ENCODE peak calls at places on chromosomes 16 and 17, in seven cellular contexts. One of them, this sample, is unnamed.

GRCh38 chr17:28618464-28618863 is 4.5 kb upstream of the RSKR start:
- DNase-seq in choroid plexus epithelial cell: no peak
- DNase-seq in AG04450: no peak
- DNase-seq in astrocyte of the cerebellum: no peak
- DNase-seq in CD4-positive, CD25-positive, alpha-beta regulatory T cell: no peak
- DNase-seq in suprapubic skin: no peak
- DNase-seq in psoas muscle: no peak
- DNase-seq in this sample: no peak

GRCh38 chr16:54693864-54694263 is 236.8 kb upstream of the IRX5 start:
- DNase-seq in choroid plexus epithelial cell: no peak
- DNase-seq in AG04450: no peak
- DNase-seq in astrocyte of the cerebellum: no peak
- DNase-seq in CD4-positive, CD25-positive, alpha-beta regulatory T cell: no peak
- DNase-seq in suprapubic skin: no peak
- DNase-seq in psoas muscle: no peak
- DNase-seq in this sample: no peak

GRCh38 chr17:49616546-49617205 is 41.0 kb downstream of the NXPH3 start:
- DNase-seq in choroid plexus epithelial cell: peak
- DNase-seq in AG04450: no peak
- DNase-seq in astrocyte of the cerebellum: peak
- DNase-seq in CD4-positive, CD25-positive, alpha-beta regulatory T cell: no peak
- DNase-seq in suprapubic skin: peak
- DNase-seq in psoas muscle: peak
- DNase-seq in this sample: peak

GRCh38 chr17:77409282-77410161 is 268.8 kb downstream of the SEC14L1 start:
- DNase-seq in choroid plexus epithelial cell: peak
- DNase-seq in AG04450: no peak
- DNase-seq in astrocyte of the cerebellum: no peak
- DNase-seq in CD4-positive, CD25-positive, alpha-beta regulatory T cell: no peak
- DNase-seq in suprapubic skin: no peak
- DNase-seq in psoas muscle: peak
- DNase-seq in this sample: peak

GRCh38 chr17:52477824-52478614 is 319.5 kb upstream of the CA10 start:
- DNase-seq in choroid plexus epithelial cell: no peak
- DNase-seq in AG04450: no peak
- DNase-seq in astrocyte of the cerebellum: no peak
- DNase-seq in CD4-positive, CD25-positive, alpha-beta regulatory T cell: no peak
- DNase-seq in suprapubic skin: no peak
- DNase-seq in psoas muscle: no peak
- DNase-seq in this sample: no peak

GRCh38 chr16:83842755-83843507 is 35.2 kb downstream of the HSBP1 start:
- DNase-seq in choroid plexus epithelial cell: peak
- DNase-seq in AG04450: no peak
- DNase-seq in astrocyte of the cerebellum: no peak
- DNase-seq in CD4-positive, CD25-positive, alpha-beta regulatory T cell: no peak
- DNase-seq in suprapubic skin: no peak
- DNase-seq in psoas muscle: no peak
- DNase-seq in this sample: peak

GRCh38 chr17:47703191-47703591 is 9.2 kb downstream of the TBKBP1 start:
- DNase-seq in choroid plexus epithelial cell: no peak
- DNase-seq in AG04450: no peak
- DNase-seq in astrocyte of the cerebellum: no peak
- DNase-seq in CD4-positive, CD25-positive, alpha-beta regulatory T cell: peak
- DNase-seq in suprapubic skin: no peak
- DNase-seq in psoas muscle: no peak
- DNase-seq in this sample: no peak

GRCh38 chr16:47375423-47375822 is 85.4 kb downstream of the ITFG1 start:
- DNase-seq in choroid plexus epithelial cell: peak
- DNase-seq in AG04450: no peak
- DNase-seq in astrocyte of the cerebellum: no peak
- DNase-seq in CD4-positive, CD25-positive, alpha-beta regulatory T cell: no peak
- DNase-seq in suprapubic skin: no peak
- DNase-seq in psoas muscle: no peak
- DNase-seq in this sample: no peak

GRCh38 chr17:10614536-10615155 is 42.5 kb downstream of the MYH3 start:
- DNase-seq in choroid plexus epithelial cell: peak
- DNase-seq in AG04450: peak
- DNase-seq in astrocyte of the cerebellum: peak
- DNase-seq in CD4-positive, CD25-positive, alpha-beta regulatory T cell: no peak
- DNase-seq in suprapubic skin: no peak
- DNase-seq in psoas muscle: peak
- DNase-seq in this sample: peak

GRCh38 chr17:2263183-2263954 is 40.2 kb downstream of the SMG6 start:
- DNase-seq in choroid plexus epithelial cell: peak
- DNase-seq in AG04450: no peak
- DNase-seq in astrocyte of the cerebellum: peak
- DNase-seq in CD4-positive, CD25-positive, alpha-beta regulatory T cell: peak
- DNase-seq in suprapubic skin: no peak
- DNase-seq in psoas muscle: no peak
- DNase-seq in this sample: peak

GRCh38 chr17:78341559-78342437 is 18.1 kb downstream of the SOCS3 start:
- DNase-seq in choroid plexus epithelial cell: peak
- DNase-seq in AG04450: no peak
- DNase-seq in astrocyte of the cerebellum: no peak
- DNase-seq in CD4-positive, CD25-positive, alpha-beta regulatory T cell: no peak
- DNase-seq in suprapubic skin: peak
- DNase-seq in psoas muscle: peak
- DNase-seq in this sample: peak

GRCh38 chr17:20035501-20035900 is 26.3 kb downstream of the SPECC1 start:
- DNase-seq in choroid plexus epithelial cell: no peak
- DNase-seq in AG04450: no peak
- DNase-seq in astrocyte of the cerebellum: no peak
- DNase-seq in CD4-positive, CD25-positive, alpha-beta regulatory T cell: no peak
- DNase-seq in suprapubic skin: no peak
- DNase-seq in psoas muscle: no peak
- DNase-seq in this sample: no peak

GRCh38 chr17:30263552-30264333 is 28.0 kb downstream of the BLMH start:
- DNase-seq in choroid plexus epithelial cell: peak
- DNase-seq in AG04450: no peak
- DNase-seq in astrocyte of the cerebellum: no peak
- DNase-seq in CD4-positive, CD25-positive, alpha-beta regulatory T cell: no peak
- DNase-seq in suprapubic skin: no peak
- DNase-seq in psoas muscle: no peak
- DNase-seq in this sample: no peak

GRCh38 chr16:67349172-67349571 is 22.6 kb downstream of the LRRC36 start:
- DNase-seq in choroid plexus epithelial cell: peak
- DNase-seq in AG04450: no peak
- DNase-seq in astrocyte of the cerebellum: peak
- DNase-seq in CD4-positive, CD25-positive, alpha-beta regulatory T cell: peak
- DNase-seq in suprapubic skin: no peak
- DNase-seq in psoas muscle: no peak
- DNase-seq in this sample: peak

GRCh38 chr16:67910162-67910561 is 17.1 kb downstream of the PSKH1 start:
- DNase-seq in choroid plexus epithelial cell: peak
- DNase-seq in AG04450: peak
- DNase-seq in astrocyte of the cerebellum: no peak
- DNase-seq in CD4-positive, CD25-positive, alpha-beta regulatory T cell: no peak
- DNase-seq in suprapubic skin: no peak
- DNase-seq in psoas muscle: no peak
- DNase-seq in this sample: peak

GRCh38 chr17:50950002-50950877 is 84.1 kb upstream of the TOB1 start:
- DNase-seq in choroid plexus epithelial cell: peak
- DNase-seq in AG04450: peak
- DNase-seq in astrocyte of the cerebellum: peak
- DNase-seq in CD4-positive, CD25-positive, alpha-beta regulatory T cell: peak
- DNase-seq in suprapubic skin: peak
- DNase-seq in psoas muscle: peak
- DNase-seq in this sample: peak

GRCh38 chr17:80382956-80383355 is 32.0 kb upstream of the ENDOV start:
- DNase-seq in choroid plexus epithelial cell: no peak
- DNase-seq in AG04450: no peak
- DNase-seq in astrocyte of the cerebellum: no peak
- DNase-seq in CD4-positive, CD25-positive, alpha-beta regulatory T cell: no peak
- DNase-seq in suprapubic skin: peak
- DNase-seq in psoas muscle: peak
- DNase-seq in this sample: no peak

GRCh38 chr17:47205419-47205963 is 3.7 kb upstream of the MYL4 start:
- DNase-seq in choroid plexus epithelial cell: peak
- DNase-seq in AG04450: no peak
- DNase-seq in astrocyte of the cerebellum: peak
- DNase-seq in CD4-positive, CD25-positive, alpha-beta regulatory T cell: peak
- DNase-seq in suprapubic skin: no peak
- DNase-seq in psoas muscle: no peak
- DNase-seq in this sample: peak

GRCh38 chr16:81810894-81811538 is 31.9 kb downstream of the PLCG2 start:
- DNase-seq in choroid plexus epithelial cell: no peak
- DNase-seq in AG04450: no peak
- DNase-seq in astrocyte of the cerebellum: no peak
- DNase-seq in CD4-positive, CD25-positive, alpha-beta regulatory T cell: no peak
- DNase-seq in suprapubic skin: no peak
- DNase-seq in psoas muscle: no peak
- DNase-seq in this sample: no peak

GRCh38 chr17:36939059-36939943 is 2.0 kb downstream of the LHX1 start:
- DNase-seq in choroid plexus epithelial cell: no peak
- DNase-seq in AG04450: no peak
- DNase-seq in astrocyte of the cerebellum: no peak
- DNase-seq in CD4-positive, CD25-positive, alpha-beta regulatory T cell: peak
- DNase-seq in suprapubic skin: no peak
- DNase-seq in psoas muscle: no peak
- DNase-seq in this sample: no peak
- H3K4me3 ChIP-seq in choroid plexus epithelial cell: no peak
- H3K4me3 ChIP-seq in AG04450: no peak
- H3K4me3 ChIP-seq in astrocyte of the cerebellum: no peak
- H3K4me3 ChIP-seq in CD4-positive, CD25-positive, alpha-beta regulatory T cell: no peak
- H3K4me3 ChIP-seq in suprapubic skin: no peak
- H3K4me3 ChIP-seq in psoas muscle: peak
- H3K4me3 ChIP-seq in this sample: no peak

DNA sequence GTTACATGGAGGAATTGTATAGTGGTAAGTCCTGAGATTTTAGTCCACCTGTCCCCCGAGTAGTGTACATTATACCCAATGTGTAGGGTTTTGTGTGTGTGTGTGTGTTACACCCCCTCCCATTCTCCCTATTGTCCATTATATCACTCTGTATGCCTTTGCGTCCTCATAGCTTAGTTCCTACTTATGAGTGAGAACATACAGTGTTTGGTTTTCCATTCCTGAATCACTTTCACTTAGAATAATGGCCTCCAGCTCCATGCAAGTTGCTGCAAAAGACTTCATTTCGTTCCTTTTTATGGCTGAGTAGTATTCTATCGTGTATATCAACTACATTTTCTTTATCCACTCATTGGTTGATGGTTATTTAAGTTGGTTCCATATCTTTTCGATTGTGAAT is 635 bp upstream of the FA2H start:
- DNase-seq in choroid plexus epithelial cell: no peak
- DNase-seq in AG04450: no peak
- DNase-seq in astrocyte of the cerebellum: no peak
- DNase-seq in CD4-positive, CD25-positive, alpha-beta regulatory T cell: no peak
- DNase-seq in suprapubic skin: no peak
- DNase-seq in psoas muscle: no peak
- DNase-seq in this sample: no peak
- H3K4me3 ChIP-seq in choroid plexus epithelial cell: no peak
- H3K4me3 ChIP-seq in AG04450: no peak
- H3K4me3 ChIP-seq in astrocyte of the cerebellum: no peak
- H3K4me3 ChIP-seq in CD4-positive, CD25-positive, alpha-beta regulatory T cell: no peak
- H3K4me3 ChIP-seq in suprapubic skin: peak
- H3K4me3 ChIP-seq in psoas muscle: peak
- H3K4me3 ChIP-seq in this sample: no peak

DNA sequence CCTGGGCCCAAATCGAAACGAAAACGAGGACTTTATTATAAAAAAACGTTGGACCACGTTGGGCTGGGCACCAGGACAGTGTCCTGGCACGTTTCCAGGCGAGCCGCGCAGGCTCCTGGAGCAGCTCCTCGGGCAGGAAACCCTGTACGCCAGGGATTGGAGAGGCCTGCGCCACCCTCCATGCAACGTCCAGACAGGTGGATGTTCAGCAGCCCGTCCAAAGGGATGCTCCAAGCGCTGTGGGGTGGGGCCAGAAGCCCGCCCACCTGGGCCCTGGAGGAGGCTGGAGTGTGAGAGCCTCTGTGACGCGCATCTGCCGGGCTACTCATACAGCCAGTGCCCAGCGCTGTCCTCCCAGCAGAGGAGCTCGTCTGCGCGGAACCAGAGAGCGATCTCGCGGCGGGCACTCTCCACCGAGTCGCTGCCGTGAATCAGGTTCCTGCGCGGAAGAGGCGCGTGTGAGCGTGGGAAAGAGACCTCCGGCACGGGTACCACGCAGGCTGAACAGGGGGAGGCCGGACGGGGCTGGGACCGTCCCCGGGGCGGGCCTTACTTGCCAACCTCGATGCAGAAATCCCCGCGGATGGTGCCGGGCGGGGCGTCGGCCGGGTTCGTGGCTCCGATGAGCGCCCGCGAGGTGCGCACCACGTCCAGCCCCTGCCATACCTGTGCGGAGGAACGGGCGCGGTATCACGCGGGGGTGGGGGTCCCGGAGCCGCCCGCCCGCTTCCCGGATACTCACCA is 843 bp downstream of the NME3 start:
- DNase-seq in choroid plexus epithelial cell: no peak
- DNase-seq in AG04450: no peak
- DNase-seq in astrocyte of the cerebellum: no peak
- DNase-seq in CD4-positive, CD25-positive, alpha-beta regulatory T cell: peak
- DNase-seq in suprapubic skin: no peak
- DNase-seq in psoas muscle: peak
- DNase-seq in this sample: peak
- H3K4me3 ChIP-seq in choroid plexus epithelial cell: peak
- H3K4me3 ChIP-seq in AG04450: peak
- H3K4me3 ChIP-seq in astrocyte of the cerebellum: peak
- H3K4me3 ChIP-seq in CD4-positive, CD25-positive, alpha-beta regulatory T cell: no peak
- H3K4me3 ChIP-seq in suprapubic skin: peak
- H3K4me3 ChIP-seq in psoas muscle: peak
- H3K4me3 ChIP-seq in this sample: peak

DNA sequence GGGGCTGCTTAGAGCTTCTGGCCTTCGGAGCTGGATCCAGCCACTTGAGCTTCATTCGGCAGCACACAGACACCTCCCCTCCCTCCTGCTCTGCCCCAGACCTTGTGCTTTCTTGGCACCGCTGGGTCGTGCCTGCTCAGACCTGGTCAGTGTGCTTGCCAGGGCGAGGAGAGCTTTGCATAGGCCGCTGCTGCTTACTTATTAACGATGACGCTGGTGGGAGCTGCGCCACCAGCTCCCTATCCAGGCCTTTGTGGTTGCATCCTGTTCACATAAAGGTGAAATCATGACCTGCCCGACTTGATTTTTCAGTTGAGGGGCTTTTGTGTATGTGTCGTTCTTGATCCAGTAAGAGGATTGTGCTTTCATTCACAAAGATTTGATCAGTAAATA is 101.1 kb downstream of the MSI2 start:
- DNase-seq in choroid plexus epithelial cell: no peak
- DNase-seq in AG04450: no peak
- DNase-seq in astrocyte of the cerebellum: no peak
- DNase-seq in CD4-positive, CD25-positive, alpha-beta regulatory T cell: no peak
- DNase-seq in suprapubic skin: no peak
- DNase-seq in psoas muscle: peak
- DNase-seq in this sample: no peak
- H3K4me3 ChIP-seq in choroid plexus epithelial cell: no peak
- H3K4me3 ChIP-seq in AG04450: no peak
- H3K4me3 ChIP-seq in astrocyte of the cerebellum: peak
- H3K4me3 ChIP-seq in CD4-positive, CD25-positive, alpha-beta regulatory T cell: no peak
- H3K4me3 ChIP-seq in suprapubic skin: no peak
- H3K4me3 ChIP-seq in psoas muscle: peak
- H3K4me3 ChIP-seq in this sample: no peak

DNA sequence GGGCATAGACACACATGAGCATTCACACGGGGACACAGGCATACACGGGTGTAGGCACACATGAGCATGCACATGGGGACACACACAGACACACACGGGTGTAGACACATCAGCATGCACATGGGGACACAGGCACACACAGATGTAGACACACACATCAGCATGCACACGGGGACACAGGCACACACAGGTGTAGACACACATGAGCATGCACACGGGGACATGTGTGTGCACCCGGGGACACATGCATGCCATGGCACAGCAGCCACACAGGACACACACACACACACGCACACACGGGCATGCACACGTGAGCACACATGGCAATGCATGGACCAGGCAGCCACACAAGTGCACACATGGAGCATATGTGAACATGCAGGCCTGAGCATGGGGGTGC is 5.2 kb upstream of the DCXR start:
- DNase-seq in choroid plexus epithelial cell: no peak
- DNase-seq in AG04450: no peak
- DNase-seq in astrocyte of the cerebellum: no peak
- DNase-seq in CD4-positive, CD25-positive, alpha-beta regulatory T cell: no peak
- DNase-seq in suprapubic skin: no peak
- DNase-seq in psoas muscle: no peak
- DNase-seq in this sample: no peak
- H3K4me3 ChIP-seq in choroid plexus epithelial cell: no peak
- H3K4me3 ChIP-seq in AG04450: no peak
- H3K4me3 ChIP-seq in astrocyte of the cerebellum: no peak
- H3K4me3 ChIP-seq in CD4-positive, CD25-positive, alpha-beta regulatory T cell: no peak
- H3K4me3 ChIP-seq in suprapubic skin: no peak
- H3K4me3 ChIP-seq in psoas muscle: no peak
- H3K4me3 ChIP-seq in this sample: no peak